ENCODE peak calls at places on chromosome 12, in eight cellular contexts. P, Q, B, O, H, G, J and N are unnamed samples.

GRCh38 chr12:106521901-106522300 is 60.9 kb upstream of the RFX4 start:
- DNase-seq in O (no peak), Q (no peak), J (no peak), H (no peak), B (no peak), G (no peak), P (no peak), N (no peak)

GRCh38 chr12:50597200-50598195 is 92.7 kb downstream of the DIP2B start:
- DNase-seq in H (no peak), B (no peak), G (no peak), Q (no peak), J (peak; percentile 81), O (peak; percentile 68), P (no peak), N (no peak)

GRCh38 chr12:8065991-8066594 is at the start of gene C3AR1:
- DNase-seq in H (no peak), O (no peak), P (no peak), Q (no peak), B (peak; percentile 44), J (peak; percentile 73), G (no peak), N (no peak)

GRCh38 chr12:12195516-12195915 is 71.3 kb downstream of the LRP6 start:
- DNase-seq in B (no peak), J (no peak), O (no peak), G (no peak), P (no peak), Q (no peak), H (no peak), N (no peak)

GRCh38 chr12:51589060-51589459 is 2.0 kb upstream of the SCN8A start:
- DNase-seq in G (no peak), Q (no peak), J (no peak), O (no peak), P (no peak), H (no peak), B (no peak), N (no peak)

GRCh38 chr12:104234926-104235499 is 19.4 kb downstream of the TXNRD1 start:
- DNase-seq in H (no peak), J (no peak), G (no peak), B (no peak), Q (no peak), P (no peak), O (peak; percentile 41), N (no peak)

GRCh38 chr12:65962921-65963883 is 138.9 kb downstream of the HMGA2 start:
- DNase-seq in O (peak; percentile 47), B (no peak), G (no peak), J (peak; percentile 21), P (no peak), Q (no peak), H (no peak), N (no peak)

GRCh38 chr12:108838194-108839010 is 19.0 kb downstream of the SSH1 start:
- DNase-seq in G (peak; percentile 93), B (peak; percentile 54), H (peak; percentile 80), Q (peak; percentile 67), J (peak; percentile 100), O (peak; percentile 99), P (peak; percentile 93), N (no peak)

GRCh38 chr12:4268549-4269181 is 4.9 kb upstream of the CCND2 start:
- DNase-seq in O (no peak), H (no peak), B (no peak), P (no peak), G (no peak), J (no peak), Q (no peak), N (no peak)

GRCh38 chr12:25840678-25841077 is 117.8 kb upstream of the RASSF8 start:
- DNase-seq in B (no peak), P (no peak), G (peak; percentile 10), H (no peak), Q (no peak), J (peak; percentile 20), O (no peak), N (no peak)

GRCh38 chr12:19967001-19967400 is 401.3 kb upstream of the PDE3A start:
- DNase-seq in G (no peak), P (no peak), H (no peak), O (peak; percentile 29), B (no peak), J (no peak), Q (no peak), N (no peak)

GRCh38 chr12:1499351-1499750 is 95.0 kb downstream of the FBXL14 start:
- DNase-seq in P (no peak), G (no peak), B (no peak), J (no peak), O (no peak), Q (no peak), H (no peak), N (no peak)

DNA sequence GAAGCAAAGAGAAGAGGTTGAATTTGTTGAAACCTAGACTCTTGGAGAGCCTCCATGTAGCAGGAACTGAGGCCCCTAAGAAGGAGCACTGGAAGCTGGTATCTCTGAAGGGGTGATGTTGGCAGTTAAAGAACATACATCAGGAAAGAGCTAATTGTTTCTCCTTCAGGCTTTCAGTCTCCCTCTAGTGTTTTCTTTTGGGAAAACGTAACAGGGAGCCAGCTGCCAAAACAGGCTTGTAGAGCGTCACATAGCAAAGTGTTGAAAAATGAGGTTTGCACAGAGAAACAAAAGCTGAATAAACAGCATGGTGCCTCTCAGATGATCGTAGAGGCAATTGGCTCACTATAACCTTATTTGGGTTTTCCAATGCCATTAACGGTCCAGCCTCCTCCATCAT is 46.9 kb upstream of the CAND1 start:
- DNase-seq in B (no peak), J (peak; percentile 25), G (no peak), Q (no peak), P (no peak), H (no peak), O (peak; percentile 38), N (no peak)
- TF ChIP-seq CTCF in B (no peak), J (peak; percentile 37), G (peak; percentile 33), Q (no peak), P (no peak), H (no peak), O (peak; percentile 28), N (no peak)

DNA sequence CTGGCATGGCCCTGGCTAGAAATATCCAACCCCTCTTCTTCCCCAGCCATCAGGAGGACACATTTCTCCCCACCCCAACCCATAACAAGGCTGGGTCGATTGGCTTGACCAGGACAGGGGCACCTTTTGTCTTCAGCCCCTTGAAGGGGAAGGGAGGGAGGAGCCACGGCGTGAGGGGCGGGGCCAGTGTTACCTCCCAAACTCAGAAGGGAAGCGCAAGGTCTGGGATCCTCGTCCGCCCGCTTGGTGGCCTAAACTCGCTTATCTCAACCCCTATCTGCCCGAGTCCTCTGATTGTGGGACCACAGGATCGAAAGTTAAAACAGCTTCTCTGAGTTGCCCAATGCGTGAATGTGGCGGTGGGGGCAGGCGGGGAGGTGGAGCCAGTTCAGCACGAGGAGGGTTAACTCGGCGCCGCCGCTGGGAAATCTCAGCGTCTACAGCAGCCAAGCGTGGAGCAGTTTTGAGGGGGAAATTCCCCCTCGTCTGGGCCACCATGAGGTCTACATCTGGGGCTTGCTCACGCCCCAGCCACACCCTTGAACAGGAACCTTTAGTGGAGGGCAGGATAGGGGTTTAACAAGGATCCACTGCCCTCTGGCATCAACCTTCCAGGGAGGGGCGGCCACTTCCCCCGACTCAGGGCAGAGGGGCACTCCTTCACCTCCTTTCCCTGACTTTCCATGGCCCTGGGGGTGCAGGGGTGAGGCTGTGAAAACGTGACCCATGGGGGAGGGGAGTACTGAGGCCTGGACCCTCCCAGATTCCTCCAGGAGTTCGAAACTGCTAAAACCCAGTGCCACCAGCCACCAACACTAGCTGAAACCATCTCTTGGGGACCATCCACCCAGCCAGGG is 745 bp downstream of the STAT6 start:
- DNase-seq in B (peak; percentile 78), J (peak; percentile 59), H (peak; percentile 70), Q (no peak), P (peak; percentile 79), G (peak; percentile 70), O (peak; percentile 75), N (no peak)
- TF ChIP-seq CTCF in B (peak; percentile 28), J (no peak), H (no peak), Q (no peak), P (no peak), G (no peak), O (no peak), N (no peak)

DNA sequence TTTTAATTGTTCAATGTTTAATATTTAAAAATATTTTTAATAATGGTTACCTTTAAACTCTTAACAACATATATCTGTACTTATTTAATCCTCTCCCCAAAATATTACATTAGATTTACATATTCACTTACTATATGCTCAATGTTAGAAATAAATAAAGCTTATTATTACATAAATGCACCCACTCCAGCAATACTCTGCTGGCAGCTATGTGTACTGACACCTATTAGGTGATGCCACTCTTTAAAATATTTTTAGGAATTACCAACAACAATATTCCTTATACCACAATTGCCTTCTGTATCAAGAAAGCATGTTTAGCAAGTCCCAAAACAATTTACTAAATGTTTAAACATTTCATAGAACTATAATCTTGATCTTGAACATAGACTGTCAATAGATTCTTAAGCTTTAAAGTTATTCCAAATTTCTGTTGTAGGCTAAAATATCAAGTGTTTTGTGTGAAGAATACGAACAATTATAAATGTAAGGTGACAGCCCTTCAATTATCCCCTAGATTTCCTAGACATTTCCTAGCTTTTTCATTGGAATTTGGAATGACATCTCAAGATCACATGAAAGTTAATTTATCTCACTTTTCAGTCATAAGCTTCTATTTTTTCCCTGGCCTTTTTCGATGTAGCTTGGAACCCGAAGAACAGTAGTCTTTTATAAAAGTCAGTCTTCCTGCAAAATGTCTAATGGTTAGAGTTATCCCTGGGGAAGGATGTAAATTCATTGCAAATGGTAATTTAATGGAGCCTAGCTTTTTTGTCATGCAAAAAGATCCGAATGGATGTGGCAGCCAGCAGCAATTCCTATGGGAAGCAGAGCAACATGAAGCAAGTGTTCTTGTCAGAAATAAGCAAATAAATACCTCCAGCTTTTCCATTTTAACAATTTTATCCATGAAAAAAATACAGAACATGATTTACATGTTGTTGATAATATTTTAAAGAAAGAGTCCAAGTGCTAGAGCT is 907.5 kb upstream of the ATXN7L3B start:
- DNase-seq in P (no peak), B (no peak), O (no peak), Q (no peak), J (no peak), H (no peak), G (no peak), N (no peak)
- TF ChIP-seq CTCF in P (no peak), B (no peak), O (no peak), Q (no peak), J (no peak), H (no peak), G (no peak), N (no peak)

GRCh38 chr12:121379945-121380344 is 20.0 kb upstream of the RNF34 start:
- DNase-seq in Q (no peak), O (no peak), B (no peak), G (no peak), P (no peak), H (no peak), J (no peak), N (no peak)

GRCh38 chr12:121388421-121388981 is 11.4 kb upstream of the RNF34 start:
- DNase-seq in G (no peak), O (peak; percentile 32), H (no peak), J (peak; percentile 60), B (no peak), Q (no peak), P (no peak), N (no peak)

GRCh38 chr12:121378736-121379135 is 21.2 kb upstream of the RNF34 start:
- DNase-seq in O (no peak), B (no peak), Q (no peak), J (no peak), G (no peak), H (no peak), P (no peak), N (no peak)

DNA sequence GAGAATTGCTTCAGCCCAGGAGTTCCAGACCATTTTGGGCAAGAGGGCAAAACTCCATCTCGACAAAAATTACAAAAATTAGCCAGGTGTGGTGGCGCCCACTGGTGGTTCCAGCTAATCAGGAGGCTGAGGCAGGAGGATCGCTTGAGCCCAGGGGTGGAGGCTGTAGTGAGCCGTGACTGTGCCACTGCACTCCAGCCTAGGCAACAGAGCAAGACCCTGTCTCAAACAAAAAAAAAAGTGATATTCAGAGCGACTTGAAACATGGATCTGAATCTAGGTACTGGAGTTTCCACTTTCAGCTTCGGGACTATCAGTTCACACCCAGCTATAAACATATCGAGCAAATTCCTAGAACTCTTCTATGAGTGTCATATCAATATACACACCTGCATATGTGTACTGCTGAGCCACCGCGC is 16.3 kb upstream of the RNF34 start:
- DNase-seq in Q (no peak), O (no peak), J (no peak), G (no peak), H (no peak), B (no peak), P (no peak), N (no peak)
- TF ChIP-seq CTCF in Q (no peak), O (peak; percentile 26), J (no peak), G (no peak), H (no peak), B (no peak), P (no peak), N (no peak)